ENCODE peak calls at places on chromosomes 4 and X, in ten cellular contexts. U is epithelial cell of esophagus; P is CD8-positive, alpha-beta T cell; A is gastrocnemius medialis; Y is astrocyte; V is AG09309; R is WTC11; X is Caco-2; G is endodermal cell; O is lower leg skin. W is an unnamed sample.

GRCh38 chr4:71270901-71271300 is 67.9 kb upstream of the SLC4A4 start:
- DNase-seq in U (peak), P (no peak), A (no peak), Y (no peak), V (no peak), R (peak), X (peak), G (peak), O (no peak), W (no peak)

GRCh38 chr4:102494603-102495002 is 6.6 kb upstream of the NFKB1 start:
- DNase-seq in U (no peak), P (no peak), A (no peak), Y (no peak), V (no peak), R (no peak), X (no peak), G (no peak), O (no peak), W (no peak)

GRCh38 chr4:137806420-137806819 is 274.1 kb upstream of the PCDH18 start:
- DNase-seq in U (no peak), P (no peak), A (no peak), Y (no peak), V (no peak), R (no peak), X (no peak), G (no peak), O (no peak), W (no peak)

GRCh38 chr4:36159208-36159607 is 85.1 kb downstream of the ARAP2 start:
- DNase-seq in U (no peak), P (no peak), A (no peak), Y (no peak), V (no peak), R (peak), X (peak), G (peak), O (no peak), W (no peak)

GRCh38 chr4:98181815-98182214 is 38.5 kb upstream of the STPG2 start:
- DNase-seq in U (peak), P (no peak), A (no peak), Y (peak), V (no peak), R (no peak), X (no peak), G (no peak), O (no peak), W (no peak)

GRCh38 chrX:31209005-31209612 is 137.3 kb upstream of the FTHL17 start:
- DNase-seq in U (peak), P (no peak), A (no peak), Y (peak), V (peak), R (no peak), X (peak), G (no peak), O (no peak), W (no peak)

GRCh38 chr4:147787204-147787603 is 55.3 kb downstream of the ARHGAP10 start:
- DNase-seq in U (no peak), P (no peak), A (no peak), Y (peak), V (peak), R (no peak), X (no peak), G (peak), O (peak), W (no peak)

GRCh38 chr4:752196-752861 is 46.7 kb downstream of the PCGF3 start:
- DNase-seq in U (no peak), P (no peak), A (no peak), Y (peak), V (no peak), R (no peak), X (no peak), G (no peak), O (no peak), W (no peak)

GRCh38 chrX:19912-20571 is 261.1 kb upstream of the PLCXD1 start:
- DNase-seq in U (peak), P (no peak), A (no peak), Y (no peak), V (no peak), R (peak), X (no peak), G (peak), O (no peak), W (no peak)

GRCh38 chrX:66676990-66677389 is 38.1 kb upstream of the EDA2R start:
- DNase-seq in U (peak), P (no peak), A (no peak), Y (peak), V (peak), R (no peak), X (no peak), G (no peak), O (no peak), W (no peak)

GRCh38 chrX:28787206-28787605 is 200.0 kb downstream of the IL1RAPL1 start:
- DNase-seq in U (peak), P (no peak), A (no peak), Y (peak), V (no peak), R (no peak), X (no peak), G (no peak), O (no peak), W (no peak)

GRCh38 chrX:39152106-39152649 is 350.9 kb downstream of the MID1IP1 start:
- DNase-seq in U (peak), P (no peak), A (no peak), Y (no peak), V (no peak), R (peak), X (peak), G (peak), O (no peak), W (peak)

GRCh38 chr4:152014280-152014679 is 253.5 kb upstream of the GATB start:
- DNase-seq in U (no peak), P (no peak), A (no peak), Y (no peak), V (no peak), R (no peak), X (no peak), G (no peak), O (no peak), W (no peak)

GRCh38 chr4:37981844-37982720 is 21.9 kb downstream of the PTTG2 start:
- DNase-seq in U (no peak), P (no peak), A (no peak), Y (peak), V (peak), R (no peak), X (no peak), G (peak), O (no peak), W (no peak)

GRCh38 chrX:112931900-112932299 is 91.3 kb upstream of the AMOT start:
- DNase-seq in U (no peak), P (no peak), A (no peak), Y (no peak), V (no peak), R (no peak), X (no peak), G (no peak), O (no peak), W (no peak)

GRCh38 chr4:54643172-54643571 is 14.6 kb upstream of the KIT start:
- DNase-seq in U (no peak), P (no peak), A (no peak), Y (no peak), V (no peak), R (no peak), X (no peak), G (no peak), O (no peak), W (no peak)

GRCh38 chr4:183261953-183262775 is 57.9 kb downstream of the CLDN22 start:
- DNase-seq in U (peak), P (peak), A (peak), Y (peak), V (no peak), R (peak), X (peak), G (peak), O (peak), W (peak)

GRCh38 chrX:72107320-72107719 is 24.4 kb downstream of the RTL5 start:
- DNase-seq in U (peak), P (no peak), A (no peak), Y (no peak), V (no peak), R (no peak), X (peak), G (peak), O (no peak), W (peak)

GRCh38 chr4:112196446-112196845 is 35.1 kb upstream of the AP1AR start:
- DNase-seq in U (no peak), P (no peak), A (no peak), Y (no peak), V (no peak), R (no peak), X (no peak), G (no peak), O (no peak), W (no peak)

GRCh38 chr4:87093443-87094123 is 126.8 kb downstream of the KLHL8 start:
- DNase-seq in U (peak), P (peak), A (no peak), Y (peak), V (no peak), R (peak), X (peak), G (peak), O (no peak), W (no peak)

GRCh38 chrX:103187953-103188475 is 26.9 kb upstream of the BEX4 start:
- DNase-seq in U (no peak), P (no peak), A (no peak), Y (peak), V (no peak), R (no peak), X (no peak), G (no peak), O (no peak), W (no peak)

GRCh38 chr4:7291372-7292135 is 99.2 kb downstream of the SORCS2 start:
- DNase-seq in U (no peak), P (no peak), A (no peak), Y (peak), V (no peak), R (no peak), X (no peak), G (no peak), O (no peak), W (no peak)

GRCh38 chr4:83124079-83124780 is 9.7 kb upstream of the PLAC8 start:
- DNase-seq in U (peak), P (no peak), A (no peak), Y (no peak), V (no peak), R (no peak), X (no peak), G (no peak), O (no peak), W (peak)

GRCh38 chr4:89410687-89411086 is 103.1 kb upstream of the GPRIN3 start:
- DNase-seq in U (peak), P (no peak), A (no peak), Y (peak), V (peak), R (no peak), X (no peak), G (no peak), O (no peak), W (no peak)

GRCh38 chr4:40325406-40326019 is 9.6 kb upstream of the CHRNA9 start:
- DNase-seq in U (peak), P (peak), A (no peak), Y (peak), V (no peak), R (peak), X (peak), G (no peak), O (no peak), W (peak)

GRCh38 chrX:104253567-104254441 is 929 bp downstream of the ESX1 start:
- DNase-seq in U (no peak), P (no peak), A (no peak), Y (no peak), V (no peak), R (peak), X (no peak), G (peak), O (no peak), W (no peak)

GRCh38 chr4:3291969-3292570 is 751 bp upstream of the RGS12 start:
- DNase-seq in U (peak), P (no peak), A (peak), Y (peak), V (no peak), R (peak), X (peak), G (peak), O (no peak), W (no peak)

GRCh38 chr4:99845708-99846469 is 29.3 kb downstream of the DAPP1 start:
- DNase-seq in U (no peak), P (no peak), A (no peak), Y (no peak), V (no peak), R (no peak), X (no peak), G (no peak), O (no peak), W (no peak)

GRCh38 chr4:1245481-1246051 is 3.4 kb downstream of the CTBP1 start:
- DNase-seq in U (no peak), P (no peak), A (no peak), Y (no peak), V (no peak), R (no peak), X (no peak), G (peak), O (no peak), W (peak)

GRCh38 chr4:148300877-148301276 is 141.3 kb downstream of the NR3C2 start:
- DNase-seq in U (no peak), P (no peak), A (no peak), Y (no peak), V (no peak), R (no peak), X (peak), G (no peak), O (no peak), W (no peak)

GRCh38 chr4:80255374-80256095 is 10.9 kb upstream of the FGF5 start:
- DNase-seq in U (no peak), P (no peak), A (no peak), Y (peak), V (peak), R (no peak), X (no peak), G (no peak), O (no peak), W (no peak)

GRCh38 chr4:23023666-23024065 is 330.9 kb downstream of the GBA3 start:
- DNase-seq in U (peak), P (no peak), A (no peak), Y (no peak), V (no peak), R (no peak), X (no peak), G (no peak), O (no peak), W (no peak)

GRCh38 chr4:56129431-56129861 is 180.7 kb downstream of the CEP135 start:
- DNase-seq in U (peak), P (no peak), A (no peak), Y (peak), V (no peak), R (peak), X (peak), G (peak), O (no peak), W (no peak)

GRCh38 chr4:112173593-112174559 is 28.6 kb downstream of the FAM241A start:
- DNase-seq in U (peak), P (no peak), A (no peak), Y (no peak), V (no peak), R (no peak), X (no peak), G (no peak), O (no peak), W (no peak)

GRCh38 chr4:180031330-180031729 is 2211.9 kb upstream of the TENM3 start:
- DNase-seq in U (peak), P (no peak), A (no peak), Y (no peak), V (no peak), R (no peak), X (no peak), G (no peak), O (no peak), W (no peak)

DNA sequence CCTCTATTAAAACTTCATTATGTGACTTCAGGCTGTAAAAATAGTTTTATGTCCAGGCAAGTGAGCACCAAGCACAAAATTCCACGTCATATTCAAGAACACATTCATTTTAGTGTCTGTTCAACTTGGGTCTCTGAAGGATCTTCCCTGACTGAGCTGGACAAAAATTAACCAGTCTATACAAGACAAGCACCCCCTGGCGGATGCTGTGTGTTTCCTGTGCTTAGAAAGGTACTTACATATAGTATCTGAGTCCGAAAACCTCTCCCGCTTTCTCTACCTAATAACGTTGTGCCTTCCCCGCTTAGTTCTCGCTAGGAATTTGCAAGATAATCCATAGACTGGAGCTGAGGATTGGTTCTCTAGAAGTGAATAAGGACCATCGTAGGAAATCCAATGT is 2214.5 kb upstream of the TENM3 start:
- DNase-seq in U (peak), P (no peak), A (no peak), Y (peak), V (no peak), R (peak), X (peak), G (peak), O (no peak), W (no peak)
- TF ChIP-seq CTCF in U (peak), P (no peak), A (no peak), Y (peak), V (no peak), R (no peak), X (peak), G (peak), O (no peak), W (no peak)

GRCh38 chr4:105147226-105148151 is 813 bp downstream of the TET2 start:
- DNase-seq in U (peak), P (no peak), A (peak), Y (peak), V (no peak), R (no peak), X (peak), G (peak), O (peak), W (peak)
- TF ChIP-seq CTCF in U (no peak), P (no peak), A (no peak), Y (no peak), V (no peak), R (no peak), X (no peak), G (no peak), O (no peak), W (no peak)

DNA sequence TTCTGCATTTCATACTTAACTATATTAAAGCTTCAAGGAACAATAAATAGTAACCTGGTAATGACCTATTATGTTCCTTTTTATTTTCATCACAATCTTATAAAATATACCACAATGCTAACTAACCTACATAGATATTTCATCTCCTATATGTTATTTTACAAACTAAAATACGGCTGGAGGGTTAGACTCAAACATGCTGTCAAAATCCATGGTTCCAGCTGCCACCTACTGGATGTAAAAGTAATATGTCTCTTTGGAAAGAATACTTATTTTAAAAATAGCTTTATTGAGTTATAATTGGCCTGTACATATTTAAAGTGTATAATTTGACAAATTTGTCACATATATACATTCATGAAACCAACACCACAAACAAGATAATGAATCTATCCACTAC is 15.0 kb downstream of the RGN start:
- DNase-seq in U (peak), P (no peak), A (no peak), Y (peak), V (peak), R (no peak), X (peak), G (no peak), O (no peak), W (no peak)
- TF ChIP-seq CTCF in U (peak), P (peak), A (no peak), Y (peak), V (peak), R (no peak), X (peak), G (peak), O (no peak), W (peak)

GRCh38 chr4:66178901-66179300 is 508.6 kb upstream of the EPHA5 start:
- DNase-seq in U (peak), P (no peak), A (no peak), Y (peak), V (peak), R (no peak), X (no peak), G (no peak), O (no peak), W (no peak)
- TF ChIP-seq CTCF in U (no peak), P (no peak), A (no peak), Y (no peak), V (no peak), R (no peak), X (no peak), G (no peak), O (no peak), W (no peak)

GRCh38 chr4:73259552-73260140 is 1.0 kb upstream of the ANKRD17 start:
- DNase-seq in U (no peak), P (no peak), A (no peak), Y (peak), V (no peak), R (no peak), X (peak), G (no peak), O (no peak), W (no peak)

GRCh38 chr4:73257995-73258667 is 467 bp downstream of the ANKRD17 start:
- DNase-seq in U (peak), P (no peak), A (peak), Y (peak), V (no peak), R (no peak), X (peak), G (no peak), O (peak), W (no peak)

GRCh38 chr4:73257242-73257994 is 1.2 kb downstream of the ANKRD17 start:
- DNase-seq in U (peak), P (peak), A (peak), Y (peak), V (peak), R (peak), X (peak), G (peak), O (peak), W (peak)

DNA sequence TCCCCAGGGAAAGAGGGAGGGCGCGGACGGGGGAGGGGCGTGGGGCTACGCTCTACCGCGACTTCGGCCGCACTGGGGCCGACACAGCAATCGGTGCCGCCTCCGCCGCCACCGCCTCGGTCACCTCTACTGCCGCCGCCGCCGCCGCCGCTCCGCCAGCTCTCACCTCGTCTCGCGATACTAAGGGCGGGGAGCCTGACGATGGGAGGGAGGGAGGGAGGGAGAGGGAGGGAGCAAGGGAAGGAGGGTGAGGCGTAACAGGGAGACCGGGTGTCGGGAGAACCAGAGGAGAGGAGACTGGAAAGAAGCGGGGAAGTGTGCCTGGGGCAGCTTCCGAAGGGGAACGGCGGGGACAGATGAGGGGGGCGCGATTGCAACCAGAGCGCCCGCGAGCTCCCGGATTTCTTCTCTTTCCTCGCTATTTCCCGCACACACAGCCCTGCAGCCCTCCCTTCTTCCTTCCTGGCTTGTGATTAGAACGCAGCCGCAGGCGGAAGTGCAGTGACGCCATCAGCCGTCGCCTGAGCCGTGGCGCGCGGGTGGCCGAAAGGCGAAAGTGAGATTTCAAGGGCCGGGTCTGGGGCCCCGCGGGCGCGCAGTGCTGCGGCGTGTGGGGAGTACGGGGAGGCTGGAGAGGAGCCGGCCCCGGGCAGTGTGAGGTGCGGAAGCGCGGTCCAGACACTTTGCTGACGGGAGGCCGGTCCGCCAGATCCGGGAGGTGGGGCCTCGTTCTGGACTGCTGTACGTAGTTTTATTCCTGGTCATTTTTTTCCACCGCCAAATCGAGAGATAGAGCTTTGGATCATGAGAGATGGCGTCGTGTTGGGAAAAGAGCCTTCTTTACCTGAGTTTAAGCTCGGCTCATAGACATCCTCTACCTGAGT is at the start of gene ANKRD17:
- DNase-seq in U (peak), P (peak), A (peak), Y (peak), V (peak), R (peak), X (peak), G (peak), O (peak), W (peak)
- TF ChIP-seq CTCF in U (no peak), P (no peak), A (peak), Y (no peak), V (no peak), R (no peak), X (peak), G (no peak), O (no peak), W (peak)